ENCODE peak calls at places on chromosomes 6 and 20, in four cellular contexts. One of them, this sample, is unnamed.

GRCh38 chr6:82030301-82030700 is 217.2 kb downstream of the IBTK start:
- DNase-seq in MCF 10A: peak; percentile 42
- DNase-seq in HFFc6: no peak
- DNase-seq in neural crest cell: no peak
- DNase-seq in this sample: no peak

GRCh38 chr6:3414704-3415453 is 42.0 kb downstream of the SLC22A23 start:
- DNase-seq in MCF 10A: peak; percentile 78
- DNase-seq in neural crest cell: no peak
- DNase-seq in HFFc6: no peak
- DNase-seq in this sample: no peak

GRCh38 chr6:36754582-36755434 is 57.2 kb downstream of the RAB44 start:
- DNase-seq in neural crest cell: no peak
- DNase-seq in HFFc6: no peak
- DNase-seq in MCF 10A: no peak
- DNase-seq in this sample: no peak

GRCh38 chr20:21559305-21559704 is 45.4 kb upstream of the NKX2-2 start:
- DNase-seq in MCF 10A: no peak
- DNase-seq in neural crest cell: no peak
- DNase-seq in HFFc6: no peak
- DNase-seq in this sample: no peak

GRCh38 chr20:25553819-25554296 is 31.5 kb downstream of the NINL start:
- DNase-seq in neural crest cell: no peak
- DNase-seq in MCF 10A: peak; percentile 23
- DNase-seq in HFFc6: peak; percentile 40
- DNase-seq in this sample: peak; percentile 63

GRCh38 chr20:2698186-2698817 is 5.7 kb downstream of the EBF4 start:
- DNase-seq in HFFc6: no peak
- DNase-seq in neural crest cell: no peak
- DNase-seq in MCF 10A: no peak
- DNase-seq in this sample: no peak

GRCh38 chr20:59608871-59609270 is 4.5 kb downstream of the PHACTR3 start:
- DNase-seq in neural crest cell: no peak
- DNase-seq in HFFc6: no peak
- DNase-seq in MCF 10A: no peak
- DNase-seq in this sample: no peak

GRCh38 chr6:22636450-22636849 is 67.1 kb downstream of the HDGFL1 start:
- DNase-seq in HFFc6: no peak
- DNase-seq in neural crest cell: no peak
- DNase-seq in MCF 10A: no peak
- DNase-seq in this sample: no peak

GRCh38 chr6:43698584-43699349 is 11.2 kb upstream of the MRPS18A start:
- DNase-seq in MCF 10A: peak; percentile 33
- DNase-seq in HFFc6: peak; percentile 19
- DNase-seq in neural crest cell: no peak
- DNase-seq in this sample: no peak

GRCh38 chr6:156416392-156416791 is 360.8 kb upstream of the ARID1B start:
- DNase-seq in MCF 10A: no peak
- DNase-seq in neural crest cell: no peak
- DNase-seq in HFFc6: no peak
- DNase-seq in this sample: no peak

GRCh38 chr20:57818418-57818817 is 108.6 kb upstream of the PMEPA1 start:
- DNase-seq in neural crest cell: no peak
- DNase-seq in MCF 10A: no peak
- DNase-seq in HFFc6: no peak
- DNase-seq in this sample: no peak

GRCh38 chr20:40866056-40866455 is 162.6 kb upstream of the TOP1 start:
- DNase-seq in neural crest cell: no peak
- DNase-seq in MCF 10A: no peak
- DNase-seq in HFFc6: no peak
- DNase-seq in this sample: no peak

GRCh38 chr6:36956111-36956820 is 1.7 kb downstream of the PI16 start:
- DNase-seq in neural crest cell: no peak
- DNase-seq in MCF 10A: peak; percentile 80
- DNase-seq in HFFc6: no peak
- DNase-seq in this sample: no peak

GRCh38 chr6:107447663-107448216 is 11.6 kb downstream of the PDSS2 start:
- DNase-seq in neural crest cell: no peak
- DNase-seq in MCF 10A: no peak
- DNase-seq in HFFc6: no peak
- DNase-seq in this sample: no peak

GRCh38 chr20:53409177-53409576 is 184.5 kb downstream of the ZNF217 start:
- DNase-seq in HFFc6: no peak
- DNase-seq in neural crest cell: no peak
- DNase-seq in MCF 10A: no peak
- DNase-seq in this sample: no peak

GRCh38 chr20:46056970-46057855 is 28.2 kb downstream of the SLC12A5 start:
- DNase-seq in neural crest cell: peak; percentile 65
- DNase-seq in HFFc6: peak; percentile 11
- DNase-seq in MCF 10A: no peak
- DNase-seq in this sample: no peak

GRCh38 chr6:168937061-168937460 is 316.6 kb downstream of the THBS2 start:
- DNase-seq in neural crest cell: no peak
- DNase-seq in HFFc6: peak; percentile 45
- DNase-seq in MCF 10A: peak; percentile 48
- DNase-seq in this sample: peak; percentile 2

GRCh38 chr20:10708342-10709185 is 34.8 kb upstream of the JAG1 start:
- DNase-seq in HFFc6: peak; percentile 38
- DNase-seq in neural crest cell: no peak
- DNase-seq in MCF 10A: peak; percentile 38
- DNase-seq in this sample: no peak

GRCh38 chr20:62647521-62648317 is 5.4 kb downstream of the SLCO4A1 start:
- DNase-seq in neural crest cell: no peak
- DNase-seq in HFFc6: no peak
- DNase-seq in MCF 10A: no peak
- DNase-seq in this sample: no peak

GRCh38 chr6:50952092-50952932 is 133.6 kb downstream of the TFAP2B start:
- DNase-seq in neural crest cell: no peak
- DNase-seq in MCF 10A: peak; percentile 33
- DNase-seq in HFFc6: no peak
- DNase-seq in this sample: no peak

GRCh38 chr6:56072856-56073255 is 174.5 kb downstream of the COL21A1 start:
- DNase-seq in neural crest cell: no peak
- DNase-seq in HFFc6: no peak
- DNase-seq in MCF 10A: peak; percentile 37
- DNase-seq in this sample: no peak

GRCh38 chr20:34998331-34998950 is 42.8 kb downstream of the MYH7B start:
- DNase-seq in HFFc6: no peak
- DNase-seq in neural crest cell: no peak
- DNase-seq in MCF 10A: no peak
- DNase-seq in this sample: no peak

GRCh38 chr20:34996243-34996984 is 40.7 kb downstream of the MYH7B start:
- DNase-seq in MCF 10A: no peak
- DNase-seq in HFFc6: no peak
- DNase-seq in neural crest cell: no peak
- DNase-seq in this sample: no peak

GRCh38 chr20:34997171-34997570 is 41.5 kb downstream of the MYH7B start:
- DNase-seq in neural crest cell: no peak
- DNase-seq in MCF 10A: no peak
- DNase-seq in HFFc6: no peak
- DNase-seq in this sample: no peak

GRCh38 chr20:34999021-34999451 is 43.4 kb downstream of the MYH7B start:
- DNase-seq in MCF 10A: no peak
- DNase-seq in HFFc6: no peak
- DNase-seq in neural crest cell: no peak
- DNase-seq in this sample: no peak

GRCh38 chr20:34997774-34998173 is 42.1 kb downstream of the MYH7B start:
- DNase-seq in MCF 10A: no peak
- DNase-seq in HFFc6: no peak
- DNase-seq in neural crest cell: no peak
- DNase-seq in this sample: no peak
- TF ChIP-seq CTCF in MCF 10A: no peak
- TF ChIP-seq CTCF in HFFc6: no peak
- TF ChIP-seq CTCF in neural crest cell: no peak
- TF ChIP-seq CTCF in this sample: no peak

GRCh38 chr6:46419576-46420002 is 71.7 kb downstream of the RCAN2 start:
- DNase-seq in neural crest cell: peak; percentile 32
- DNase-seq in MCF 10A: peak; percentile 78
- DNase-seq in HFFc6: peak; percentile 57
- DNase-seq in this sample: no peak
- TF ChIP-seq CTCF in neural crest cell: peak; percentile 90
- TF ChIP-seq CTCF in MCF 10A: peak; percentile 73
- TF ChIP-seq CTCF in HFFc6: peak; percentile 82
- TF ChIP-seq CTCF in this sample: peak; percentile 67

DNA sequence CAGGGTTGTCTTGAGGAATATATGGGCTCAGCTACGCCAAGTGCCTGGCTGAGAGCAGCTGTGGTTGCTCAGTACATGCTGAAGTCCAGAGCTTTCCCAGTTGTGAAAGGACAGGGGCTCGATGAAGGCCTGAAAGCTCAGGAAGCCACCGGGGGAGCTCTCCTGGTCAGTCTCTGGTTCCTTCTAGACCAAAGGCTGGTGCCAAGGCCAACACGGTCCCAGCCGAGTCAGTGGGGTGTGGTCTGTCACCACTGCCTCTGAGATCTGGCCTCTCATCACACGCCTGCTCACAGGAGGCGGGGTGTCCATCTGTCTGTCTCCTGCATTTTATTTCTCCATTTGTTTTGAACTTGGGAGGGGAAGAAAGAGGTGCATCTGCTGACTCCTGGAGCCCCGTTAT is 4.9 kb upstream of the FAM83C start:
- DNase-seq in MCF 10A: no peak
- DNase-seq in neural crest cell: no peak
- DNase-seq in HFFc6: no peak
- DNase-seq in this sample: no peak
- TF ChIP-seq CTCF in MCF 10A: no peak
- TF ChIP-seq CTCF in neural crest cell: no peak
- TF ChIP-seq CTCF in HFFc6: no peak
- TF ChIP-seq CTCF in this sample: no peak

GRCh38 chr6:143842902-143843688 is at the start of gene LTV1:
- DNase-seq in MCF 10A: peak; percentile 97
- DNase-seq in HFFc6: peak; percentile 95
- DNase-seq in neural crest cell: peak; percentile 92
- DNase-seq in this sample: peak; percentile 84
- TF ChIP-seq CTCF in MCF 10A: no peak
- TF ChIP-seq CTCF in HFFc6: peak; percentile 42
- TF ChIP-seq CTCF in neural crest cell: no peak
- TF ChIP-seq CTCF in this sample: no peak

DNA sequence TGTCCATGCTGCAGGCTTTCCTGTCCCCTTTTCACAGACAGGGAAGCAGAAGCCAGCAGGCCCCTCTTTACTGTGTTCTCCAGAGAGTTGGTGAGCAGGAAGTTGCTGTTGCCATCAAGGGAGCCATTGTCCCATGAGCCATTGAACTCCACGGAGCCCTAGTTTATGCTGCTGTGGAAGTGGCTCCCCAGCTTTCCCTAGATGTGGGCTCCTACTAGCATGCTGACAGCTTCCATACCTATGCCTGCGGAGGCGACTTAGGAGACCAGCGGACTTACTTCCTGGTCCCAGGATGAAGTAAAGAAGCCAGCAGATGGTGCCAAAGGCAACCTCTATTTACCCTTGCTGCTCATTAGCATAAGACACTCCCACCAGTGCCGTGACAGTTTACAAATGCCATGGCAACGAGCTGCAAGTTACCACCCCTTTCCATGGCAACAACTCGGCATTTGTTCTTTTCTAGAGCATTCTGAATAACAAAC is 30.8 kb upstream of the FKBP1A start:
- DNase-seq in neural crest cell: peak; percentile 52
- DNase-seq in HFFc6: peak; percentile 30
- DNase-seq in MCF 10A: peak; percentile 43
- DNase-seq in this sample: no peak
- TF ChIP-seq CTCF in neural crest cell: peak; percentile 47
- TF ChIP-seq CTCF in HFFc6: peak; percentile 15
- TF ChIP-seq CTCF in MCF 10A: no peak
- TF ChIP-seq CTCF in this sample: no peak

DNA sequence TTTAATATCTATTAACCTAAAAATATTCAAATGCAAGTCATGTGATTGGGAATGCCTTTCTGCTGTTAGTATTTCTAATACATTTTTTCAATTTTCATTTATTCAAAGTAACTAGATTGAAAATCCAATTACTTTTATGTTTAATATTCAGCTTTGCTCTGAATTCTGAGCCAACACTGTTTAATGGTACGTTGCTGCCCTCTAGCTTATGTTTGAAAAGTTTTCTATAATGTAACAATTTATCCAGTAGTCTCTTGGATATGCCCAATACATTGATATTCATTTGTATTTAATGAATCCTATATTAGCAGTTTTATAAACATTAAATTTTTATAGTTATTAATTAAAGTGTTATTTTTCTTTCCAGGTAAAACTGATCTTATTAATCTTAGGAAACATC is 47.4 kb downstream of the LGSN start:
- DNase-seq in MCF 10A: peak; percentile 62
- DNase-seq in neural crest cell: no peak
- DNase-seq in HFFc6: peak; percentile 19
- DNase-seq in this sample: no peak
- TF ChIP-seq CTCF in MCF 10A: peak; percentile 56
- TF ChIP-seq CTCF in neural crest cell: peak; percentile 75
- TF ChIP-seq CTCF in HFFc6: peak; percentile 71
- TF ChIP-seq CTCF in this sample: no peak

DNA sequence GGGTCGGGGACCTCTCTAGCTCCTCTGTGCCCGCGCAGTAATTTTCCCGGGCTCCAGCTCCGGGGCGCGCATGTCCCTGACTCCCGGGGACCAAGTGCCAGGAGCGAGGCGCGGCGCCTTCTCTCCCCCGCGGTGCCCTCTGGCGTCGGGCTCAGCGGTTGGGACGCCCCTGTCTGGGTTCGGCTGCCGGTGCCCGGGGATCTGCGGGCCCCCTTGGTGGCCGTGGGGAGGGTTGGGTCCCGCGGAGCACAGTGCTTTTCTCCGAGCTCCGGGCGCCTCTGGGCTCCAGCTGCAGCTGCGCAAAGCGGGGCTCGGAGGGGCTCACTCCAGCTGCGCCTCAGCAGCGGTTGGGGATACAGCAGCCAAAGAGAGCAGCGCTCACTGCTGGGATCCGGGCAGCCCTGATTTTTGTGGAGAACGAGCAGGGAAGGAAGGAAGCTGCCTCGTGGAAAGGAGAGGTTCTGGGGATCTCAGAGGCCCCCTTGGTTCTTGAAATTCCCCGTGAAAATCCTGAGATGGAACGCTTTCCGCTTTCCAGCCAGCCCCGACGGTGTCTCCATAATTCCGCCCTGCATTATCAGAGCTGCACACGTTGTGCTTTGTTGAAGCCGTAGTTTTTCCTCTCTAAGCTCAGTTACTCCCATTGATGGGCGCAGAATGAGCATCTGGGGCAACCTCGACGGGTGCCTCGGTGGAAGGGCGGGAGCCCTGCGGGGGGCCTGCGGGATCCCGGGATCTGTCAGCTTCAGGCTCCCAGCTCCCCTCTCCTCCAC is 863 bp downstream of the PPP1R14C start:
- DNase-seq in HFFc6: no peak
- DNase-seq in MCF 10A: peak; percentile 31
- DNase-seq in neural crest cell: peak; percentile 31
- DNase-seq in this sample: no peak
- TF ChIP-seq CTCF in HFFc6: no peak
- TF ChIP-seq CTCF in MCF 10A: no peak
- TF ChIP-seq CTCF in neural crest cell: no peak
- TF ChIP-seq CTCF in this sample: no peak

GRCh38 chr6:1362643-1363042 is 26.7 kb upstream of the FOXF2 start:
- DNase-seq in MCF 10A: no peak
- DNase-seq in HFFc6: no peak
- DNase-seq in neural crest cell: no peak
- DNase-seq in this sample: no peak

GRCh38 chr6:1364791-1365190 is 24.6 kb upstream of the FOXF2 start:
- DNase-seq in MCF 10A: no peak
- DNase-seq in neural crest cell: no peak
- DNase-seq in HFFc6: peak; percentile 33
- DNase-seq in this sample: no peak

GRCh38 chr6:1365701-1366100 is 23.7 kb upstream of the FOXF2 start:
- DNase-seq in MCF 10A: no peak
- DNase-seq in HFFc6: no peak
- DNase-seq in neural crest cell: no peak
- DNase-seq in this sample: no peak

GRCh38 chr6:1363298-1363697 is 26.1 kb upstream of the FOXF2 start:
- DNase-seq in HFFc6: no peak
- DNase-seq in MCF 10A: no peak
- DNase-seq in neural crest cell: no peak
- DNase-seq in this sample: no peak

GRCh38 chr6:1363729-1364572 is 25.4 kb upstream of the FOXF2 start:
- DNase-seq in MCF 10A: peak; percentile 33
- DNase-seq in HFFc6: peak; percentile 64
- DNase-seq in neural crest cell: no peak
- DNase-seq in this sample: peak; percentile 30
- TF ChIP-seq CTCF in MCF 10A: peak; percentile 42
- TF ChIP-seq CTCF in HFFc6: peak; percentile 73
- TF ChIP-seq CTCF in neural crest cell: peak; percentile 53
- TF ChIP-seq CTCF in this sample: peak; percentile 36

This sample was measured in HFF-Myc.